ENCODE peak calls at places on chromosome 1, in five cellular contexts. One of them, this sample, is unnamed.

GRCh38 chr1:143553627-143554026 is 418.2 kb downstream of the FAM72C start:
- DNase-seq in cortex of kidney: no peak
- DNase-seq in kidney: no peak
- DNase-seq in NCI-H748 treated with DMSO at 0.1 percent for 48 hours: no peak
- DNase-seq in stimulated activated naive CD8-positive, alpha-beta T cell treated with anti-CD3 and anti-CD28 coated beads, Interleukin-15, amount 100 ng/mL, for 72 hours: no peak
- DNase-seq in this sample: no peak

GRCh38 chr1:151476083-151476482 is 16.8 kb upstream of the POGZ start:
- DNase-seq in cortex of kidney: no peak
- DNase-seq in kidney: no peak
- DNase-seq in NCI-H748 treated with DMSO at 0.1 percent for 48 hours: no peak
- DNase-seq in stimulated activated naive CD8-positive, alpha-beta T cell treated with anti-CD3 and anti-CD28 coated beads, Interleukin-15, amount 100 ng/mL, for 72 hours: no peak
- DNase-seq in this sample: no peak

GRCh38 chr1:194004146-194004545 is 817.7 kb upstream of the B3GALT2 start:
- DNase-seq in cortex of kidney: no peak
- DNase-seq in kidney: no peak
- DNase-seq in NCI-H748 treated with DMSO at 0.1 percent for 48 hours: no peak
- DNase-seq in stimulated activated naive CD8-positive, alpha-beta T cell treated with anti-CD3 and anti-CD28 coated beads, Interleukin-15, amount 100 ng/mL, for 72 hours: no peak
- DNase-seq in this sample: no peak

GRCh38 chr1:24708938-24709337 is 36.3 kb upstream of the CLIC4 start:
- DNase-seq in cortex of kidney: no peak
- DNase-seq in kidney: no peak
- DNase-seq in NCI-H748 treated with DMSO at 0.1 percent for 48 hours: no peak
- DNase-seq in stimulated activated naive CD8-positive, alpha-beta T cell treated with anti-CD3 and anti-CD28 coated beads, Interleukin-15, amount 100 ng/mL, for 72 hours: no peak
- DNase-seq in this sample: no peak

GRCh38 chr1:14300991-14301703 is 297.3 kb upstream of the KAZN start:
- DNase-seq in cortex of kidney: no peak
- DNase-seq in kidney: no peak
- DNase-seq in NCI-H748 treated with DMSO at 0.1 percent for 48 hours: no peak
- DNase-seq in stimulated activated naive CD8-positive, alpha-beta T cell treated with anti-CD3 and anti-CD28 coated beads, Interleukin-15, amount 100 ng/mL, for 72 hours: no peak
- DNase-seq in this sample: peak; percentile 9

GRCh38 chr1:180225403-180225802 is 4.7 kb upstream of the LHX4 start:
- DNase-seq in cortex of kidney: no peak
- DNase-seq in kidney: no peak
- DNase-seq in NCI-H748 treated with DMSO at 0.1 percent for 48 hours: no peak
- DNase-seq in stimulated activated naive CD8-positive, alpha-beta T cell treated with anti-CD3 and anti-CD28 coated beads, Interleukin-15, amount 100 ng/mL, for 72 hours: no peak
- DNase-seq in this sample: no peak

GRCh38 chr1:29379438-29380073 is 143.2 kb downstream of the PTPRU start:
- DNase-seq in cortex of kidney: no peak
- DNase-seq in kidney: no peak
- DNase-seq in NCI-H748 treated with DMSO at 0.1 percent for 48 hours: no peak
- DNase-seq in stimulated activated naive CD8-positive, alpha-beta T cell treated with anti-CD3 and anti-CD28 coated beads, Interleukin-15, amount 100 ng/mL, for 72 hours: peak; percentile 21
- DNase-seq in this sample: no peak

GRCh38 chr1:76470166-76470565 is 395.6 kb downstream of the ST6GALNAC3 start:
- DNase-seq in cortex of kidney: no peak
- DNase-seq in kidney: no peak
- DNase-seq in NCI-H748 treated with DMSO at 0.1 percent for 48 hours: no peak
- DNase-seq in stimulated activated naive CD8-positive, alpha-beta T cell treated with anti-CD3 and anti-CD28 coated beads, Interleukin-15, amount 100 ng/mL, for 72 hours: no peak
- DNase-seq in this sample: no peak

GRCh38 chr1:145886390-145886789 is 724 bp upstream of the ANKRD35 start:
- DNase-seq in cortex of kidney: no peak
- DNase-seq in kidney: no peak
- DNase-seq in NCI-H748 treated with DMSO at 0.1 percent for 48 hours: no peak
- DNase-seq in stimulated activated naive CD8-positive, alpha-beta T cell treated with anti-CD3 and anti-CD28 coated beads, Interleukin-15, amount 100 ng/mL, for 72 hours: no peak
- DNase-seq in this sample: no peak

GRCh38 chr1:217620814-217621213 is 10.1 kb downstream of the GPATCH2 start:
- DNase-seq in cortex of kidney: no peak
- DNase-seq in kidney: no peak
- DNase-seq in NCI-H748 treated with DMSO at 0.1 percent for 48 hours: no peak
- DNase-seq in stimulated activated naive CD8-positive, alpha-beta T cell treated with anti-CD3 and anti-CD28 coated beads, Interleukin-15, amount 100 ng/mL, for 72 hours: no peak
- DNase-seq in this sample: no peak

GRCh38 chr1:177948336-177948972 is 21.4 kb downstream of the SEC16B start:
- DNase-seq in cortex of kidney: no peak
- DNase-seq in kidney: no peak
- DNase-seq in NCI-H748 treated with DMSO at 0.1 percent for 48 hours: peak; percentile 45
- DNase-seq in stimulated activated naive CD8-positive, alpha-beta T cell treated with anti-CD3 and anti-CD28 coated beads, Interleukin-15, amount 100 ng/mL, for 72 hours: peak; percentile 10
- DNase-seq in this sample: peak; percentile 24

GRCh38 chr1:190179817-190180216 is 297.8 kb downstream of the BRINP3 start:
- DNase-seq in cortex of kidney: no peak
- DNase-seq in kidney: no peak
- DNase-seq in NCI-H748 treated with DMSO at 0.1 percent for 48 hours: no peak
- DNase-seq in stimulated activated naive CD8-positive, alpha-beta T cell treated with anti-CD3 and anti-CD28 coated beads, Interleukin-15, amount 100 ng/mL, for 72 hours: no peak
- DNase-seq in this sample: no peak

GRCh38 chr1:85214654-85215053 is 13.8 kb upstream of the SYDE2 start:
- DNase-seq in cortex of kidney: no peak
- DNase-seq in kidney: no peak
- DNase-seq in NCI-H748 treated with DMSO at 0.1 percent for 48 hours: no peak
- DNase-seq in stimulated activated naive CD8-positive, alpha-beta T cell treated with anti-CD3 and anti-CD28 coated beads, Interleukin-15, amount 100 ng/mL, for 72 hours: no peak
- DNase-seq in this sample: no peak

This sample was measured in cerebellar nuclear complex.